ENCODE peak calls at places on chromosomes 11 and 22, in eight cellular contexts. O is tibial artery, L is left ventricle myocardium inferior, T is vagina, P is Peyer's patch, D is thoracic aorta, C is H9, K is endothelial cell. J is an unnamed sample.
A peak's percentile ranks its signal among the peaks of the same experiment; 100 is the strongest.

GRCh38 chr11:14969922-14970323 is 2.2 kb downstream of the CALCA start:
- DNase-seq in O (no peak), L (peak; percentile 19), T (no peak), P (no peak), D (no peak), C (peak; percentile 92), K (peak; percentile 94), J (no peak)

GRCh38 chr11:4038973-4039372 is 55.6 kb upstream of the RRM1 start:
- DNase-seq in O (no peak), L (no peak), T (no peak), P (no peak), D (no peak), C (no peak), K (no peak), J (no peak)

GRCh38 chr11:8040261-8040920 is 40.6 kb upstream of the TUB start:
- DNase-seq in O (no peak), L (no peak), T (peak; percentile 81), P (no peak), D (no peak), C (peak; percentile 9), K (no peak), J (no peak)

GRCh38 chr11:61776561-61777075 is 15.8 kb downstream of the TMEM258 start:
- DNase-seq in O (no peak), L (no peak), T (no peak), P (peak; percentile 28), D (no peak), C (peak; percentile 81), K (peak; percentile 80), J (peak; percentile 94)

GRCh38 chr11:29984544-29984943 is 32.3 kb downstream of the KCNA4 start:
- DNase-seq in O (no peak), L (no peak), T (no peak), P (no peak), D (no peak), C (no peak), K (no peak), J (no peak)

GRCh38 chr11:117384045-117384444 is 56.4 kb downstream of the CEP164 start:
- DNase-seq in O (no peak), L (no peak), T (no peak), P (no peak), D (no peak), C (no peak), K (no peak), J (no peak)

GRCh38 chr11:125299061-125299616 is 134.6 kb downstream of the PKNOX2 start:
- DNase-seq in O (no peak), L (no peak), T (no peak), P (no peak), D (no peak), C (no peak), K (no peak), J (no peak)

GRCh38 chr11:995752-996420 is 40.6 kb downstream of the MUC6 start:
- DNase-seq in O (no peak), L (no peak), T (no peak), P (no peak), D (no peak), C (no peak), K (no peak), J (peak; percentile 91)

GRCh38 chr22:46659791-46660186 is 39.6 kb downstream of the GRAMD4 start:
- DNase-seq in O (no peak), L (no peak), T (no peak), P (no peak), D (no peak), C (no peak), K (no peak), J (no peak)

GRCh38 chr11:122306776-122307479 is 190.9 kb upstream of the BLID start:
- DNase-seq in O (no peak), L (no peak), T (no peak), P (no peak), D (no peak), C (peak; percentile 75), K (no peak), J (no peak)

GRCh38 chr11:1672613-1673400 is 24.2 kb upstream of the KRTAP5-6 start:
- DNase-seq in O (peak; percentile 3), L (no peak), T (no peak), P (no peak), D (no peak), C (no peak), K (no peak), J (no peak)

GRCh38 chr11:73983764-73984543 is 1.3 kb upstream of the UCP2 start:
- DNase-seq in O (peak; percentile 17), L (no peak), T (no peak), P (no peak), D (no peak), C (no peak), K (no peak), J (no peak)

GRCh38 chr11:77199346-77199745 is 71.3 kb downstream of the MYO7A start:
- DNase-seq in O (no peak), L (no peak), T (no peak), P (no peak), D (no peak), C (no peak), K (no peak), J (no peak)

GRCh38 chr11:104907521-104908185 is 9.4 kb upstream of the CASP12 start:
- DNase-seq in O (no peak), L (no peak), T (no peak), P (no peak), D (no peak), C (no peak), K (no peak), J (no peak)

GRCh38 chr11:104908186-104908531 is 9.9 kb upstream of the CASP12 start:
- DNase-seq in O (no peak), L (no peak), T (no peak), P (no peak), D (no peak), C (no peak), K (no peak), J (no peak)

GRCh38 chr11:104905271-104905670 is 7.0 kb upstream of the CASP12 start:
- DNase-seq in O (no peak), L (no peak), T (no peak), P (no peak), D (no peak), C (no peak), K (no peak), J (no peak)
- TF ChIP-seq CTCF in O (no peak), L (no peak), T (no peak), P (no peak), D (no peak), C (peak; percentile 56), K (peak; percentile 11), J (no peak)

GRCh38 chr11:43931717-43932039 is 10.8 kb upstream of the C11orf96 start:
- DNase-seq in O (no peak), L (no peak), T (no peak), P (no peak), D (no peak), C (no peak), K (no peak), J (no peak)
- TF ChIP-seq CTCF in O (peak; percentile 27), L (no peak), T (no peak), P (no peak), D (no peak), C (peak; percentile 53), K (no peak), J (no peak)

GRCh38 chr11:114251797-114252327 is 44.3 kb upstream of the NNMT start:
- DNase-seq in O (no peak), L (no peak), T (no peak), P (no peak), D (no peak), C (peak; percentile 61), K (no peak), J (no peak)
- TF ChIP-seq CTCF in O (no peak), L (no peak), T (no peak), P (no peak), D (no peak), C (peak; percentile 54), K (no peak), J (no peak)

GRCh38 chr11:100812517-100812916 is 125.4 kb downstream of the ARHGAP42 start:
- DNase-seq in O (no peak), L (no peak), T (no peak), P (no peak), D (no peak), C (no peak), K (no peak), J (no peak)
- TF ChIP-seq CTCF in O (no peak), L (no peak), T (no peak), P (no peak), D (no peak), C (no peak), K (no peak), J (no peak)

GRCh38 chr11:18203723-18204122 is 31.1 kb downstream of the MRGPRX4 start:
- DNase-seq in O (no peak), L (no peak), T (no peak), P (no peak), D (no peak), C (peak; percentile 80), K (peak; percentile 37), J (peak; percentile 64)
- TF ChIP-seq CTCF in O (no peak), L (peak; percentile 19), T (no peak), P (no peak), D (no peak), C (peak; percentile 76), K (no peak), J (peak; percentile 48)

J was measured in GM13977.